ENCODE peak calls at places on chromosomes 3 and 15, in five cellular contexts. One of them, this sample, is unnamed.
A peak's percentile ranks its signal among the peaks of the same experiment; 100 is the strongest.

GRCh38 chr3:192831111-192831644 is 86.5 kb downstream of the MB21D2 start:
- DNase-seq in GM23248: peak; percentile 95
- DNase-seq in amygdala: no peak
- DNase-seq in stimulated activated CD8-positive, alpha-beta memory T cell treated with anti-CD3 and anti-CD28 coated beads, Interleukin-2, amount 100 ng/mL, for 48 hours: no peak
- DNase-seq in nephron progenitor cell: no peak
- DNase-seq in this sample: peak; percentile 74

GRCh38 chr3:37762698-37763097 is 99.0 kb upstream of the CTDSPL start:
- DNase-seq in amygdala: no peak
- DNase-seq in stimulated activated CD8-positive, alpha-beta memory T cell treated with anti-CD3 and anti-CD28 coated beads, Interleukin-2, amount 100 ng/mL, for 48 hours: no peak
- DNase-seq in GM23248: peak; percentile 39
- DNase-seq in nephron progenitor cell: no peak
- DNase-seq in this sample: no peak

GRCh38 chr3:149585401-149585726 is 72.5 kb downstream of the WWTR1 start:
- DNase-seq in stimulated activated CD8-positive, alpha-beta memory T cell treated with anti-CD3 and anti-CD28 coated beads, Interleukin-2, amount 100 ng/mL, for 48 hours: no peak
- DNase-seq in nephron progenitor cell: no peak
- DNase-seq in GM23248: no peak
- DNase-seq in amygdala: no peak
- DNase-seq in this sample: no peak

GRCh38 chr15:74060251-74060650 is 22.1 kb downstream of the GOLGA6A start:
- DNase-seq in nephron progenitor cell: no peak
- DNase-seq in GM23248: no peak
- DNase-seq in stimulated activated CD8-positive, alpha-beta memory T cell treated with anti-CD3 and anti-CD28 coated beads, Interleukin-2, amount 100 ng/mL, for 48 hours: no peak
- DNase-seq in amygdala: no peak
- DNase-seq in this sample: no peak

GRCh38 chr3:126406389-126407296 is 11.9 kb downstream of the CFAP100 start:
- DNase-seq in amygdala: no peak
- DNase-seq in nephron progenitor cell: no peak
- DNase-seq in GM23248: no peak
- DNase-seq in stimulated activated CD8-positive, alpha-beta memory T cell treated with anti-CD3 and anti-CD28 coated beads, Interleukin-2, amount 100 ng/mL, for 48 hours: no peak
- DNase-seq in this sample: no peak

GRCh38 chr3:25573386-25574171 is 91.1 kb downstream of the TOP2B start:
- DNase-seq in GM23248: peak; percentile 48
- DNase-seq in amygdala: no peak
- DNase-seq in stimulated activated CD8-positive, alpha-beta memory T cell treated with anti-CD3 and anti-CD28 coated beads, Interleukin-2, amount 100 ng/mL, for 48 hours: no peak
- DNase-seq in nephron progenitor cell: no peak
- DNase-seq in this sample: peak; percentile 70

GRCh38 chr3:38493019-38493418 is 3.1 kb upstream of the EXOG start:
- DNase-seq in nephron progenitor cell: no peak
- DNase-seq in GM23248: peak; percentile 47
- DNase-seq in amygdala: no peak
- DNase-seq in stimulated activated CD8-positive, alpha-beta memory T cell treated with anti-CD3 and anti-CD28 coated beads, Interleukin-2, amount 100 ng/mL, for 48 hours: no peak
- DNase-seq in this sample: no peak

GRCh38 chr3:182165234-182165633 is 453.5 kb downstream of the SOX2 start:
- DNase-seq in stimulated activated CD8-positive, alpha-beta memory T cell treated with anti-CD3 and anti-CD28 coated beads, Interleukin-2, amount 100 ng/mL, for 48 hours: no peak
- DNase-seq in amygdala: no peak
- DNase-seq in GM23248: no peak
- DNase-seq in nephron progenitor cell: no peak
- DNase-seq in this sample: no peak

GRCh38 chr15:92395176-92395521 is 1.5 kb downstream of the ST8SIA2 start:
- DNase-seq in GM23248: no peak
- DNase-seq in amygdala: no peak
- DNase-seq in stimulated activated CD8-positive, alpha-beta memory T cell treated with anti-CD3 and anti-CD28 coated beads, Interleukin-2, amount 100 ng/mL, for 48 hours: no peak
- DNase-seq in nephron progenitor cell: no peak
- DNase-seq in this sample: no peak

GRCh38 chr15:75532413-75533250 is 46.5 kb downstream of the PTPN9 start:
- DNase-seq in amygdala: no peak
- DNase-seq in nephron progenitor cell: peak; percentile 39
- DNase-seq in GM23248: peak; percentile 59
- DNase-seq in stimulated activated CD8-positive, alpha-beta memory T cell treated with anti-CD3 and anti-CD28 coated beads, Interleukin-2, amount 100 ng/mL, for 48 hours: no peak
- DNase-seq in this sample: peak; percentile 44

GRCh38 chr15:84766461-84767005 is 18.1 kb downstream of the ZNF592 start:
- DNase-seq in GM23248: no peak
- DNase-seq in stimulated activated CD8-positive, alpha-beta memory T cell treated with anti-CD3 and anti-CD28 coated beads, Interleukin-2, amount 100 ng/mL, for 48 hours: no peak
- DNase-seq in nephron progenitor cell: no peak
- DNase-seq in amygdala: no peak
- DNase-seq in this sample: no peak

GRCh38 chr15:71725215-71725955 is 85.0 kb upstream of the NR2E3 start:
- DNase-seq in stimulated activated CD8-positive, alpha-beta memory T cell treated with anti-CD3 and anti-CD28 coated beads, Interleukin-2, amount 100 ng/mL, for 48 hours: no peak
- DNase-seq in amygdala: no peak
- DNase-seq in GM23248: peak; percentile 71
- DNase-seq in nephron progenitor cell: no peak
- DNase-seq in this sample: no peak

GRCh38 chr15:45603881-45604280 is 16.7 kb downstream of the BLOC1S6 start:
- DNase-seq in amygdala: no peak
- DNase-seq in GM23248: no peak
- DNase-seq in stimulated activated CD8-positive, alpha-beta memory T cell treated with anti-CD3 and anti-CD28 coated beads, Interleukin-2, amount 100 ng/mL, for 48 hours: no peak
- DNase-seq in nephron progenitor cell: no peak
- DNase-seq in this sample: no peak

GRCh38 chr3:165185707-165186327 is 10.4 kb downstream of the SLITRK3 start:
- DNase-seq in amygdala: no peak
- DNase-seq in GM23248: peak; percentile 70
- DNase-seq in stimulated activated CD8-positive, alpha-beta memory T cell treated with anti-CD3 and anti-CD28 coated beads, Interleukin-2, amount 100 ng/mL, for 48 hours: no peak
- DNase-seq in nephron progenitor cell: peak; percentile 64
- DNase-seq in this sample: peak; percentile 24

GRCh38 chr3:98038241-98038640 is 3.1 kb upstream of the GABRR3 start:
- DNase-seq in GM23248: peak; percentile 4
- DNase-seq in stimulated activated CD8-positive, alpha-beta memory T cell treated with anti-CD3 and anti-CD28 coated beads, Interleukin-2, amount 100 ng/mL, for 48 hours: no peak
- DNase-seq in amygdala: no peak
- DNase-seq in nephron progenitor cell: no peak
- DNase-seq in this sample: no peak

GRCh38 chr3:25945836-25946235 is 155.9 kb downstream of the OXSM start:
- DNase-seq in amygdala: no peak
- DNase-seq in GM23248: no peak
- DNase-seq in stimulated activated CD8-positive, alpha-beta memory T cell treated with anti-CD3 and anti-CD28 coated beads, Interleukin-2, amount 100 ng/mL, for 48 hours: no peak
- DNase-seq in nephron progenitor cell: no peak
- DNase-seq in this sample: no peak

GRCh38 chr3:127456471-127457093 is 134.0 kb downstream of the TPRA1 start:
- DNase-seq in amygdala: no peak
- DNase-seq in stimulated activated CD8-positive, alpha-beta memory T cell treated with anti-CD3 and anti-CD28 coated beads, Interleukin-2, amount 100 ng/mL, for 48 hours: no peak
- DNase-seq in GM23248: peak; percentile 87
- DNase-seq in nephron progenitor cell: no peak
- DNase-seq in this sample: peak; percentile 66

This sample was measured in hepatic stellate cell.